ENCODE peak calls at places on chromosomes 12 and 14, in six cellular contexts. Q is non-pigmented ciliary epithelial cell, H is DMS79 treated with DMSO at 0.1 percent for 48 hours, G is GM10248, Y is GM04504, C is GM18507. M is an unnamed sample.

GRCh38 chr12:54259194-54260011 is 20.5 kb downstream of the CBX5 start:
- DNase-seq in Q (no peak), G (peak), C (no peak), H (peak), Y (peak), M (no peak)

GRCh38 chr12:29350080-29350479 is 30.9 kb downstream of the ERGIC2 start:
- DNase-seq in G (no peak), H (peak), Q (no peak), C (no peak), Y (peak), M (peak)

GRCh38 chr12:99063182-99063581 is 418.1 kb downstream of the APAF1 start:
- DNase-seq in G (no peak), Y (no peak), H (no peak), C (no peak), Q (no peak), M (no peak)

GRCh38 chr12:41334390-41334789 is 146.3 kb downstream of the PDZRN4 start:
- DNase-seq in Q (no peak), G (no peak), Y (no peak), H (no peak), C (no peak), M (no peak)

GRCh38 chr12:104975621-104976343 is 10.3 kb upstream of the NOPCHAP1 start:
- DNase-seq in H (no peak), Y (peak), C (no peak), Q (no peak), G (no peak), M (no peak)

GRCh38 chr12:92080390-92081285 is 65.0 kb downstream of the BTG1 start:
- DNase-seq in Y (peak), C (no peak), G (no peak), Q (peak), H (peak), M (peak)

GRCh38 chr12:95201056-95201670 is 16.1 kb downstream of the FGD6 start:
- DNase-seq in G (no peak), C (no peak), Y (no peak), H (no peak), Q (no peak), M (peak)

GRCh38 chr12:130948136-130948535 is 5.6 kb upstream of the ADGRD1 start:
- DNase-seq in C (no peak), Q (no peak), G (no peak), H (no peak), Y (no peak), M (no peak)

GRCh38 chr12:57825451-57825850 is 6.9 kb upstream of the AVIL start:
- DNase-seq in Q (no peak), G (no peak), Y (no peak), H (no peak), C (no peak), M (no peak)

GRCh38 chr14:99274346-99275221 is 2.6 kb upstream of the BCL11B start:
- DNase-seq in H (peak), C (no peak), G (peak), Q (no peak), Y (peak), M (peak)

GRCh38 chr14:99664636-99665273 is 19.3 kb upstream of the CYP46A1 start:
- DNase-seq in C (no peak), Q (no peak), H (peak), G (no peak), Y (no peak), M (no peak)

GRCh38 chr12:21823581-21823980 is 49.1 kb upstream of the KCNJ8 start:
- DNase-seq in C (no peak), Y (no peak), Q (no peak), G (no peak), H (no peak), M (no peak)

GRCh38 chr14:59969319-59969718 is 49.4 kb downstream of the LRRC9 start:
- DNase-seq in Y (no peak), H (no peak), G (no peak), C (no peak), Q (no peak), M (no peak)

GRCh38 chr12:121822393-121823100 is 18.7 kb downstream of the SETD1B start:
- DNase-seq in G (no peak), Y (no peak), C (no peak), H (no peak), Q (no peak), M (no peak)

GRCh38 chr12:116771651-116772050 is 33.5 kb downstream of the RNFT2 start:
- DNase-seq in C (no peak), Q (no peak), H (no peak), G (no peak), Y (no peak), M (no peak)

GRCh38 chr12:1573960-1574862 is 20.2 kb downstream of the FBXL14 start:
- DNase-seq in G (no peak), Q (no peak), H (no peak), Y (no peak), C (no peak), M (no peak)

GRCh38 chr12:112676526-112676925 is 115.0 kb upstream of the RPH3A start:
- DNase-seq in C (no peak), Y (no peak), G (no peak), H (peak), Q (no peak), M (no peak)

GRCh38 chr12:15928870-15929571 is 17.9 kb downstream of the DERA start:
- DNase-seq in Y (no peak), G (no peak), H (no peak), C (no peak), Q (no peak), M (no peak)

GRCh38 chr14:59869381-59870255 is 958 bp downstream of the RTN1 start:
- DNase-seq in G (peak), C (no peak), H (peak), Y (no peak), Q (no peak), M (no peak)

GRCh38 chr14:48970995-48971394 is 615.2 kb downstream of the RPS29 start:
- DNase-seq in Q (peak), H (no peak), G (no peak), C (no peak), Y (no peak), M (no peak)

GRCh38 chr14:31449971-31450610 is 7.2 kb downstream of the DTD2 start:
- DNase-seq in Q (no peak), Y (peak), C (no peak), G (peak), H (peak), M (no peak)

GRCh38 chr14:101478796-101479410 is 82.4 kb upstream of the DIO3 start:
- DNase-seq in G (no peak), Y (no peak), C (no peak), H (no peak), Q (no peak), M (no peak)

GRCh38 chr14:56145965-56146364 is 27.8 kb downstream of the PELI2 start:
- DNase-seq in G (no peak), Q (peak), H (no peak), C (no peak), Y (peak), M (peak)

GRCh38 chr14:83838221-83838620 is 1691.7 kb upstream of the FLRT2 start:
- DNase-seq in Q (no peak), Y (no peak), G (no peak), H (no peak), C (no peak), M (no peak)

GRCh38 chr14:98906123-98906995 is 365.6 kb downstream of the BCL11B start:
- DNase-seq in C (no peak), Q (no peak), G (no peak), H (peak), Y (no peak), M (peak)

GRCh38 chr14:64465208-64465821 is at the start of gene AKAP5:
- DNase-seq in G (peak), Y (no peak), Q (no peak), C (peak), H (peak), M (no peak)

GRCh38 chr12:6843118-6843902 is 2.6 kb downstream of the GNB3 start:
- DNase-seq in G (no peak), H (no peak), Y (no peak), C (no peak), Q (no peak), M (no peak)

GRCh38 chr14:90733139-90733808 is 83.0 kb downstream of the TTC7B start:
- DNase-seq in H (no peak), G (no peak), Y (no peak), Q (no peak), C (no peak), M (no peak)

GRCh38 chr14:34673702-34674101 is 40.7 kb downstream of the CFL2 start:
- DNase-seq in H (no peak), G (no peak), Q (no peak), C (no peak), Y (no peak), M (no peak)

GRCh38 chr12:63151061-63151897 is at the start of gene AVPR1A:
- DNase-seq in Q (no peak), G (peak), C (no peak), Y (no peak), H (no peak), M (no peak)